ENCODE peak calls at places on chromosomes 4 and X, in four cellular contexts. K is SK-N-SH, S is endothelial cell of umbilical vein, C is RPMI7951. L is an unnamed sample.

GRCh38 chr4:96149911-96150310 is 310.0 kb downstream of the PDHA2 start:
- DNase-seq in K (no peak), S (peak; percentile 2), C (peak; percentile 64), L (no peak)

GRCh38 chr4:130080872-130081451 is 985.0 kb downstream of the C4orf33 start:
- DNase-seq in K (no peak), C (no peak), S (no peak), L (no peak)

GRCh38 chr4:135249006-135249405 is 1047.4 kb upstream of the PABPC4L start:
- DNase-seq in S (no peak), K (no peak), C (no peak), L (no peak)

GRCh38 chr4:153079824-153080486 is 124.3 kb upstream of the TRIM2 start:
- DNase-seq in K (no peak), S (no peak), C (no peak), L (no peak)

GRCh38 chrX:134202561-134202960 is 34.4 kb upstream of the CCDC160 start:
- DNase-seq in K (no peak), C (no peak), S (no peak), L (no peak)

GRCh38 chr4:158775091-158775651 is 6.3 kb downstream of the FNIP2 start:
- DNase-seq in S (peak; percentile 94), K (no peak), C (peak; percentile 63), L (no peak)

GRCh38 chr4:57342406-57342805 is 232.2 kb upstream of the IGFBP7 start:
- DNase-seq in S (no peak), C (peak; percentile 49), K (no peak), L (no peak)

GRCh38 chr4:3469386-3470243 is 6.5 kb downstream of the DOK7 start:
- DNase-seq in C (no peak), S (no peak), K (no peak), L (no peak)

GRCh38 chr4:81454498-81454897 is 17.2 kb downstream of the RASGEF1B start:
- DNase-seq in C (no peak), K (no peak), S (no peak), L (no peak)

GRCh38 chr4:173318648-173319211 is 15.4 kb downstream of the HMGB2 start:
- DNase-seq in S (peak; percentile 67), C (peak; percentile 52), K (peak; percentile 18), L (peak; percentile 10)

GRCh38 chrX:117711774-117712173 is 404.8 kb downstream of the KLHL13 start:
- DNase-seq in S (no peak), C (no peak), K (peak; percentile 48), L (no peak)

GRCh38 chrX:50799531-50799961 is 14.4 kb downstream of the SHROOM4 start:
- DNase-seq in C (no peak), S (peak; percentile 79), K (no peak), L (no peak)

GRCh38 chr4:106502106-106502699 is 133.6 kb upstream of the GIMD1 start:
- DNase-seq in C (peak; percentile 49), K (peak; percentile 62), S (peak; percentile 66), L (peak; percentile 58)

GRCh38 chrX:123422875-123423274 is 238.8 kb downstream of the GRIA3 start:
- DNase-seq in C (peak; percentile 16), S (peak; percentile 1), K (peak; percentile 14), L (peak; percentile 1)

GRCh38 chrX:39900788-39901170 is 197.0 kb downstream of the BCOR start:
- DNase-seq in S (no peak), C (peak; percentile 15), K (peak; percentile 71), L (no peak)

GRCh38 chr4:53647547-53647946 is 56.3 kb upstream of the LNX1 start:
- DNase-seq in S (no peak), C (no peak), K (no peak), L (no peak)

GRCh38 chr4:82934441-82934840 is 33.9 kb downstream of the THAP9 start:
- DNase-seq in K (no peak), C (no peak), S (no peak), L (no peak)

GRCh38 chrX:149641832-149642231 is 10.2 kb upstream of the TMEM185A start:
- DNase-seq in K (no peak), C (no peak), S (no peak), L (no peak)

GRCh38 chrX:96685205-96686099 is 810 bp downstream of the DIAPH2 start:
- DNase-seq in K (peak; percentile 39), S (peak; percentile 63), C (peak; percentile 44), L (peak; percentile 7)

GRCh38 chr4:111334356-111334755 is 711.5 kb upstream of the PITX2 start:
- DNase-seq in C (no peak), S (no peak), K (no peak), L (no peak)

GRCh38 chrX:66638591-66639500 is at the start of gene EDA2R:
- DNase-seq in S (peak; percentile 30), C (peak; percentile 56), K (peak; percentile 66), L (peak; percentile 85)

GRCh38 chrX:140744085-140744484 is 34.5 kb downstream of the LINC00632 start:
- DNase-seq in C (peak; percentile 62), S (no peak), K (no peak), L (no peak)

L was measured in HepG2.